ENCODE peak calls at places on chromosomes 2 and 18, in seven cellular contexts. Y is AG04450, O is mammary epithelial cell, X is GM13977, R is lower leg skin, D is dorsolateral prefrontal cortex, P is H9. Q is an unnamed sample.

GRCh38 chr18:24947521-24948305 is 404.3 kb downstream of the ZNF521 start:
- DNase-seq in Y (no peak), X (no peak), O (no peak), D (no peak), P (no peak), R (no peak), Q (no peak)

GRCh38 chr2:121159291-121160144 is 125.5 kb downstream of the TFCP2L1 start:
- DNase-seq in O (no peak), X (no peak), Y (no peak), D (no peak), R (peak), P (no peak), Q (no peak)

GRCh38 chr2:150939087-150939486 is 322.6 kb downstream of the RBM43 start:
- DNase-seq in R (no peak), P (no peak), X (no peak), O (no peak), D (no peak), Y (no peak), Q (no peak)

GRCh38 chr2:19355931-19356544 is 2.4 kb downstream of the OSR1 start:
- DNase-seq in P (no peak), Y (no peak), X (peak), O (peak), D (no peak), R (no peak), Q (no peak)

GRCh38 chr2:237471457-237472186 is 15.4 kb upstream of the MLPH start:
- DNase-seq in R (no peak), Y (no peak), P (peak), X (peak), D (no peak), O (no peak), Q (no peak)

GRCh38 chr2:225041871-225042799 is at the start of gene DOCK10:
- DNase-seq in X (peak), Y (no peak), O (peak), P (peak), D (peak), R (no peak), Q (no peak)

GRCh38 chr2:176445831-176446433 is 176.7 kb downstream of the MTX2 start:
- DNase-seq in Y (peak), R (no peak), P (no peak), D (no peak), O (peak), X (no peak), Q (no peak)

GRCh38 chr2:239025081-239025801 is 177.4 kb downstream of the TWIST2 start:
- DNase-seq in Y (no peak), P (no peak), R (peak), X (no peak), D (no peak), O (peak), Q (no peak)

GRCh38 chr18:62771494-62771893 is 56.2 kb downstream of the PHLPP1 start:
- DNase-seq in R (no peak), X (peak), Y (no peak), D (no peak), O (no peak), P (no peak), Q (no peak)

GRCh38 chr2:189576361-189576760 is 4.2 kb downstream of the SLC40A1 start:
- DNase-seq in Y (no peak), X (no peak), O (no peak), R (no peak), P (no peak), D (no peak), Q (no peak)

GRCh38 chr2:121530210-121530562 is 494 bp upstream of the RNU4ATAC start:
- DNase-seq in O (peak), D (no peak), R (peak), Y (peak), X (no peak), P (peak), Q (no peak)

GRCh38 chr2:230960026-230960425 is 35.0 kb upstream of the GPR55 start:
- DNase-seq in X (no peak), O (no peak), R (peak), P (no peak), D (no peak), Y (no peak), Q (no peak)

GRCh38 chr2:9752441-9753275 is 90.6 kb upstream of the TAF1B start:
- DNase-seq in O (peak), X (peak), R (no peak), Y (peak), D (no peak), P (no peak), Q (no peak)

GRCh38 chr18:63180333-63180732 is 139.2 kb downstream of the BCL2 start:
- DNase-seq in X (no peak), O (no peak), D (no peak), Y (no peak), R (no peak), P (no peak), Q (no peak)

GRCh38 chr18:61334491-61334850 is 1.2 kb downstream of the CDH20 start:
- DNase-seq in P (peak), R (no peak), O (no peak), Y (no peak), D (peak), X (no peak), Q (no peak)

GRCh38 chr2:26463252-26464207 is 14.4 kb downstream of the OTOF start:
- DNase-seq in D (no peak), X (no peak), O (no peak), Y (no peak), P (peak), R (no peak), Q (no peak)

GRCh38 chr2:96914332-96914731 is 44.5 kb upstream of the SEMA4C start:
- DNase-seq in Y (no peak), X (no peak), P (no peak), R (no peak), D (no peak), O (peak), Q (no peak)

GRCh38 chr2:101435011-101435862 is 39.7 kb downstream of the RFX8 start:
- DNase-seq in P (peak), Y (no peak), X (no peak), R (no peak), D (no peak), O (no peak), Q (no peak)

GRCh38 chr2:36450466-36451196 is 95.1 kb downstream of the CRIM1 start:
- DNase-seq in Y (no peak), P (no peak), D (no peak), X (no peak), O (peak), R (no peak), Q (no peak)

GRCh38 chr18:57544958-57545661 is 41.4 kb downstream of the FECH start:
- DNase-seq in P (no peak), O (no peak), D (no peak), R (no peak), Y (no peak), X (peak), Q (no peak)

GRCh38 chr2:105801961-105802360 is 57.2 kb downstream of the NCK2 start:
- DNase-seq in P (no peak), X (no peak), R (no peak), O (no peak), D (no peak), Y (no peak), Q (no peak)

GRCh38 chr2:44638649-44639048 is 276.9 kb downstream of the CAMKMT start:
- DNase-seq in Y (no peak), D (no peak), X (no peak), R (no peak), O (no peak), P (no peak), Q (no peak)

GRCh38 chr2:176986579-176986978 is 226.0 kb upstream of the HNRNPA3 start:
- DNase-seq in O (no peak), X (no peak), D (no peak), P (no peak), R (no peak), Y (no peak), Q (no peak)

GRCh38 chr2:46002947-46003346 is 294.3 kb upstream of the EPAS1 start:
- DNase-seq in Y (no peak), P (no peak), O (no peak), D (no peak), R (no peak), X (no peak), Q (no peak)

DNA sequence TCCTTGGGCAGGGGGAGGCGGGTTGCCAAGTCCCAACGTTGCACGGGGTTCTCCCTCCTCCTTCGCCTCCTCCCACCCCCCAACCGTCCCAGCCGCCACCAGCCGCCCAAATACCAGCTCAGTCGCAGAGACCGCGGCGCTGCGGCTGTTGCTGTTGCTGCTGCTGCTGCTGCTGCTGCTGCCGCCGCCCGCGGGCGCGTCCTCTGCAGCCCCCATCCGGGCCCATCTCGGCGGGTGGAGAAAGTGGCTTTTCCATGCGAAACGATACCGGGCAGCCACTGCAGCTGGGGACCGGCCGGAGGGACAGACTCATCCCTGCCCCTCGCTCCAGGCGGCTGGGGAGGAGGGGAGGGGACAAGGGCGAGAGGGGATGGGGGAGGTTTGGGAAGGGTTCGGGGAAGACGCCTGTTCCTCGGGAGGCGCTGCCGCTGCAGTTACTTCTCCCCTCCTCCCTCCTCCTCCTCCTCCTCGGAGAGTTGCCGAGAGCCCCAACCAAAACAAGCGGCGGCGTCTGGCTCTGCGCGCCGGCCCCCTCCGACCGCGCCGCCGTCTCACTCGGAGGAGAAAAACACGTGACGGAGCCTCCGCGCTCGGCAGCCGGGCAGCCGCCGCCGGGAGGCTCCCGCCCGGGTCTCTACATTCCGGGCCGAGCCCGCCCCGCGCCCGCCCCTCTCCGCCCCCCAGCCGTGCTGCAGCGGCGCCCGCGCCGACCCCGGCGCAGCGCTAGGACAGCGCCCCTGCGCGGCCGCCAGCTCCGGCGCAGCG is at the start of gene IRS1:
- DNase-seq in R (peak), P (peak), X (peak), Y (no peak), O (peak), D (peak), Q (no peak)
- TF ChIP-seq CTCF in R (no peak), P (peak), X (peak), Y (peak), O (peak), D (no peak), Q (peak)

GRCh38 chr2:126634273-126634861 is 21.6 kb upstream of the GYPC start:
- DNase-seq in P (peak), O (no peak), X (peak), R (no peak), Y (no peak), D (no peak), Q (no peak)
- TF ChIP-seq CTCF in P (peak), O (peak), X (peak), R (no peak), Y (peak), D (peak), Q (peak)

GRCh38 chr18:33532978-33533377 is 45.0 kb upstream of the ASXL3 start:
- DNase-seq in R (no peak), Y (no peak), O (no peak), P (no peak), D (no peak), X (no peak), Q (no peak)
- TF ChIP-seq CTCF in R (no peak), Y (no peak), O (no peak), P (no peak), D (no peak), X (no peak), Q (no peak)

DNA sequence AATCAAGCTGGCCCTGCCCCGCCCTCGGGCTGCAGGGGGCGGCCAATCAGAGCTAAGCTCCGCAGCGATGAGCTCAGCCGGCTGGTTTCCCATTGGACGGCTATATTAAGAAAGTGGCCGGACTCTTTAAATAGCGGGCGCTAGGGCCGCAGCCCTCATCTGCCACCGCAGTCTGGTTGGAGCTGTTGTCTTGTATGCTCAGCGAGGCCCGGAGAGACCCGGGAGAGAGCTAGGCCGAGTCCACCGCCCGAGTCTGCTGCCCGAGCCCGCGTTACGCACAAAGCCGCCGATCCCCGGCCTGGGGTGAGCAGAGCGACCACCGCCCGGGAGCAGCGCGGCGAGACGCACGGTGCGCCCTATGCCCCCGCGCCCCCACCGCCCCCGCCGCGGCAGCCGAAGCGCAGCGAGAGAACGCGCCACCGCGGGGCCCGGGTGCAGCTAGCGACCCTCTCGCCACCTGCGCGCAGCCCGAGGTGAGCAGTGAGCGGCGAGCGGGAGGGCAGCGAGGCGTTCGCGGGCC is at the start of gene RHOB:
- DNase-seq in D (peak), Y (peak), R (peak), X (peak), O (peak), P (peak), Q (peak)
- TF ChIP-seq CTCF in D (no peak), Y (no peak), R (no peak), X (no peak), O (no peak), P (no peak), Q (no peak)

GRCh38 chr2:228699400-228699799 is 517.9 kb upstream of the SPHKAP start:
- DNase-seq in R (no peak), O (no peak), P (no peak), X (no peak), Y (no peak), D (no peak), Q (no peak)
- TF ChIP-seq CTCF in R (no peak), O (no peak), P (peak), X (no peak), Y (peak), D (no peak), Q (no peak)

DNA sequence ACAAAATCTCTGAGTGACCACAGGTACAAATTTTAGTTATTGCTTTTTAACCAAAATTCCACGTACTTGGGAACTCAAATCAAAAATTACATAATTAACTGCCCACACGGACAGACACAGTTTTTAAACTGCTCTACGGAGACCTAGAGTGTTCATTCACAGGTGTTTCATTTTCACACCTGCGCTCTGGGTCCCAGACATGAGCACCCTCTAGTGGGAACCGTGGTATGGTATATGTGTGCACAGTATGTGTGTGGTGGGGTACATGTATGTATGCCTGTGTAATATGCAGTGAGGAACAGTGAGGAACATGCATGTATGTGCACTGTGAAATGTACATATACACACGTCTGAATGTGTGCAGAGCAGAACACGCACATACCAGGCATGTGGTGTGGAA is 65.0 kb downstream of the PPP4R1 start:
- DNase-seq in O (no peak), Y (no peak), P (no peak), X (no peak), D (no peak), R (no peak), Q (no peak)
- TF ChIP-seq CTCF in O (no peak), Y (peak), P (peak), X (peak), D (peak), R (no peak), Q (no peak)

GRCh38 chr2:200406379-200406778 is 99.9 kb downstream of the SPATS2L start:
- DNase-seq in R (no peak), Y (no peak), O (no peak), X (no peak), P (no peak), D (no peak), Q (no peak)

GRCh38 chr2:200405599-200406298 is 99.3 kb downstream of the SPATS2L start:
- DNase-seq in P (no peak), R (no peak), Y (peak), O (peak), D (no peak), X (no peak), Q (no peak)

GRCh38 chr2:200404615-200405014 is 98.1 kb downstream of the SPATS2L start:
- DNase-seq in R (no peak), Y (no peak), X (no peak), O (no peak), P (no peak), D (no peak), Q (no peak)

GRCh38 chr2:200411831-200412230 is 98.0 kb downstream of the KCTD18 start:
- DNase-seq in Y (no peak), O (peak), R (no peak), D (no peak), P (no peak), X (no peak), Q (no peak)

DNA sequence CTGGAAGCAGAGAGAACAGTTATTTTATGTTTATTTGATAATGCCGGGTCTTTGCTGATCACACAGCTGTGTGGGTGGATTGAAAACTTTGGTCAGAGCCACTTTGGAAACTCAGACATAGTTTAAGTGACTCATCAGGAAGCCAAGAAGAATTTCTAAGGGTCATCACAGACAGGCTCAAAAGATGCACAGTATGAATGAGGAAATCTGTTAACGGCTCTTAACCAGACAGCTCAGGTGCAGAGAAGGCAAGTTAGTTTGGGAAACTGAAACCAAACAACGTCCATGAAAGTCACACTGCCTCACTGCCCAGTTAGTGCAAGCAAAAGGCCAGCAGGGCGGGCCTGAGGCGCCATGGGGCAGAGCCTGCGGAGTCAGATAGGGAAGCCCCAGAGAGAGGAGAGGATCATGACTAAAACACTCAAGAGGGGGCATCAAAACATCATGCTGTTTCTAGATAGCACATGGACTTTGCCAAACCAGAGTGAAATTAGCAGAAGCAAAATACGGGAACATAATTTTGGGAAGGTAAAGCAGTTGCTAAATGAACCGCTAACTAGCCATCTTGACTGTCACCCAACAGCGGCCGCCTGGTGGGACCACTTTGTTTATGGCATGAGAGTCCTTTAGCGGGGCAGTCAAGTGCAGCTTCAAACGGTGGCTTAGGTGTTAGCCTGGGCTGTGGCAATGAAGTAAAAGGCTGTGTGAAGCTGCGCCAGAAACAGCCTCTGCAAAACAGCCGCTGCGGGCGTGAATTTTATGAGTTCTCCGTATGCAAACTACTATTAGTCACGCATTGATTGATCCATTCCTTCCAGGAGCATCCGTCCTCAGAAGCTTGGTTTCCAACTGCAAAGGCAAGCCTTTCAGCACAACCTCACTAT is 101.2 kb downstream of the KCTD18 start:
- DNase-seq in O (peak), R (no peak), P (no peak), X (no peak), Y (peak), D (no peak), Q (no peak)
- TF ChIP-seq CTCF in O (no peak), R (no peak), P (no peak), X (no peak), Y (no peak), D (no peak), Q (no peak)

DNA sequence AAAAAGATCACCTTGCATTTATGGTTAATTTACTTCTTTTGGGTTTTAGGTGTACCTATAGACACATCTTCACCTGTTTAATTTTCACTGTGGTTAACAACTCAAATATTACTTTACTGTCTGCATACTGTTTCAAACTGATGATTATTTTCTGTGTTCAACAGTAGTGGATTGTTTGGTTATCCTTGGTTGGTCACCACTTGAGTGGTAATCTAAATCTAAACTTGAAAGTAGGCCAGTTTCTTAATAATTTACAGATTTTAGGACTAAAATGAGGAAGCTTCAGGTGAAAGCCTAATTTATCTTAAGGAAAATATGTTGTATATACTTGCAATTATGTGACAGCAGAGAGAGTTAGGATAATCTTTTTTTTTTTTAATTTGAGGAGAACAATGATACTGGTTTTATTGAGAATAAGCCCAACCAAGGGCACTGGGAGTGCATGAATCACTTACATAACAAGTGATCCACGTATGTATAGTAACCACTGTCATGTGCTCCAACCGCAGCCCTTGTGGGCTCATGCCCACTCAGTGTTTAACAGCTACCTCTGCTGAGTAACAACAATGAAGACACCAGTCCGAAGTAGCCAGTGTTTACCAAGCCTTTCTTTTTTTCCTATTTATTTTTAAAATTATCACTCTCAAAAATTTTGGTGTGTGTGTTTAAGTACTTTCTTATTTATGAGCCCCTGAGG is 31.0 kb upstream of the WDSUB1 start:
- DNase-seq in P (no peak), D (no peak), R (no peak), Y (no peak), O (no peak), X (no peak), Q (no peak)
- TF ChIP-seq CTCF in P (no peak), D (no peak), R (no peak), Y (no peak), O (no peak), X (no peak), Q (no peak)

Q was measured in D721Med.